ENCODE peak calls at places on chromosomes 4 and X, in six cellular contexts. R, O, S, U, X and Q are unnamed samples.

GRCh38 chr4:177809786-177810185 is 367.5 kb upstream of the AGA start:
- DNase-seq in R (no peak), O (no peak), S (no peak), U (no peak), X (no peak), Q (peak; percentile 12)

GRCh38 chr4:2427383-2428334 is 8.9 kb downstream of the CFAP99 start:
- DNase-seq in R (no peak), O (no peak), S (no peak), U (no peak), X (no peak), Q (no peak)

GRCh38 chr4:136590440-136590839 is 941.9 kb downstream of the PCDH18 start:
- DNase-seq in R (no peak), O (no peak), S (no peak), U (no peak), X (no peak), Q (no peak)

GRCh38 chr4:13944095-13944501 is 316.6 kb upstream of the BOD1L1 start:
- DNase-seq in R (no peak), O (no peak), S (no peak), U (no peak), X (no peak), Q (peak; percentile 70)

GRCh38 chr4:185915817-185916216 is 103.8 kb upstream of the SORBS2 start:
- DNase-seq in R (no peak), O (no peak), S (no peak), U (no peak), X (no peak), Q (no peak)

GRCh38 chrX:30593435-30594200 is 16.1 kb upstream of the TASL start:
- DNase-seq in R (no peak), O (peak; percentile 16), S (no peak), U (peak; percentile 38), X (no peak), Q (no peak)

GRCh38 chr4:14165253-14165942 is 537.9 kb upstream of the BOD1L1 start:
- DNase-seq in R (no peak), O (no peak), S (no peak), U (no peak), X (no peak), Q (no peak)

GRCh38 chr4:94525993-94526740 is 74.4 kb downstream of the PDLIM5 start:
- DNase-seq in R (no peak), O (no peak), S (no peak), U (no peak), X (no peak), Q (no peak)

GRCh38 chrX:131595120-131595519 is 51.2 kb downstream of the OR13H1 start:
- DNase-seq in R (no peak), O (no peak), S (no peak), U (no peak), X (no peak), Q (no peak)

GRCh38 chr4:186563761-186564160 is 8.4 kb upstream of the MTNR1A start:
- DNase-seq in R (no peak), O (no peak), S (no peak), U (no peak), X (no peak), Q (no peak)

GRCh38 chrX:102077426-102077825 is 48.1 kb upstream of the TCEAL2 start:
- DNase-seq in R (no peak), O (no peak), S (no peak), U (no peak), X (no peak), Q (no peak)
- TF ChIP-seq POLR2AphosphoS5 in R (no peak), O (no peak), S (no peak), U (no peak), X (no peak), Q (no peak)

DNA sequence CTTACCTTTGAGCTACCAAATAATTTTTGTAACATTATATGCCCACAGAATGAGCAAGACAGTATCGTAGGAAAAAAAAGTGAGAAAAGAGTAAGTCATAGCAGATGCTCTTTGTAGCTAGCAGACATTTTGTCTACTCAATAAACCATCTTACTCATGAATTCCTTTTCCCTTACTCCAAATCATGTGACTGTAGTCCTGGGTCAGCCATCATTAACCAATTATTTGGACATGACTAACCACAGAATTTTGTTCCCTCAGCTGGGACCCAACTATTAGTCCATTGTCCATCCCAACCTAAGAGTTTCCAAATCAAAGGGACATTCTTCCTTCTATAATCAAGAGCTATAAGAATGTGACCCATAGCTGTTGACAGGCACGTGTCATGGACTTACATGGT is 11.4 kb downstream of the UBE2D3 start:
- DNase-seq in R (no peak), O (no peak), S (no peak), U (no peak), X (no peak), Q (no peak)
- H3K4me1 ChIP-seq in R (peaks cover 100% of the 10 kb centered on the region), O (peaks cover 55% of the 10 kb centered on the region), S (peaks cover 27% of the 10 kb centered on the region), U (peaks cover 41% of the 10 kb centered on the region), X (no peaks in the 10 kb centered on the region), Q (peaks cover 9% of the 10 kb centered on the region)

DNA sequence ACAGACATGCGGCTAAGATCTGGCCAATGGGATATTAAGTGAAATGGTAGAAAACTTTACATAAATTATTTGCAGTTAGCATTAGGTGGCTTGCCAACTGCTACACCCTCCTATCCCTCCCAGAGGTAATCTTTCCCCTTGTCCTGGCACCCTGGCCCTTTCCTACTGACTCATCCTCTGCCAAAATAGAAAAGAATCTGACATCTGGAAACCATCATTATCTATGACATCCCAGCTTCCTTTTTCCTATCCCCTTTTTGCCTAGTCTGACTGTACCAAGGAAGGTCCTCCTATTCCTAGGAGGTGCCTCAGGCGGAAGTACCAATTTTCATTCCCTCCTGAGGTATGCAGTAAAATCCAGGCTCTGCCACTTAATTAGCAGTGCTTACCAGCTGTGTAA is 163.6 kb upstream of the KLF3 start:
- DNase-seq in R (no peak), O (no peak), S (no peak), U (no peak), X (no peak), Q (no peak)
- TF ChIP-seq POLR2AphosphoS5 in R (no peak), O (no peak), S (no peak), U (no peak), X (no peak), Q (no peak)

DNA sequence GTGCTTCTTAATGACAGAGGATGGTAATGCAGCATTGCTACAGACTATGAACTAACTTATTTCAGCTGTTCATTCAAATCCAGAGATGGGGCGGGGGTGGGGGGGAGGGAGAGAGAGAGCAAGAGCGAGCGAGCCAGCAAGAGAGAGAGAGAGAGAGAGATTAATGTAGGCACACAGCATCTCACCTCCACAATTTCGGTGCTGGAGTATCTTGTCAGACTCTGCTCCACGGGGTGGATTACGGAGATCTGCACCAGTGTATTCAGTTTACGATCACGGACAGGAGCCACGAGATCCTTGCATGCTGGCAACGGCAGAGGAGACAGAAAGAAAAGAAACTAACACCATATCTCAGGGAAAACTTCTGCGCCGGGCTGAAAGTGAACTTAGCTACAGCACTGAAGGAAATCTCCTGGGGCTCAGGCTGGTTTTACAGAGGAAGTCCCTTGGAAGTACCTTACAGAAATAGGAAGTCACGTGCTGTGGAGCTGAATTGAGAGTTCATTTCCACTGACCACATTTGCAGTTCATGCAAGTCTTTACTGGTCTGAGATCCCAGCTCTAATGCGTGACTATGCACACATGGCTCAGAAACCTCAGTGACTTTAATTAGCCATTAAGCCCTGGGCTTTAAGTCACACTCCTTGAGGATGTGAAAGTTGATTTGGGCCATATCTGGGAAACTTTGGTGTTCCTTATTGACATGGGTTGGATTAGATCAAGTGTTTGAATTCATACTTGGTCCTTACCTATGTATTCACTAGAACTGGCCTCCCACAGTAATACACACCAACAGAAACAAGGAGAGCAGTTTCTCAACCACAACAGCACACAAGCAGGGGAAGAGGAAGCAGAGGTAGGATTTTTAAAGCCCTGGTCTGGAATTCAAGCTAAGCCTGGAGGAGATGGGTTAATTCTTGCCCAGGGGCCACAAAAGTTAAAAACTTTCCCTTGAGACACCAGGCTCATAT is 440.8 kb downstream of the INPP4B start:
- DNase-seq in R (peak; percentile 38), O (peak; percentile 19), S (no peak), U (no peak), X (no peak), Q (peak; percentile 50)
- H3K4me1 ChIP-seq in R (peaks cover 39% of the 10 kb centered on the region), O (peaks cover 53% of the 10 kb centered on the region), S (no peaks in the 10 kb centered on the region), U (peaks cover 75% of the 10 kb centered on the region), X (no peaks in the 10 kb centered on the region), Q (no peaks in the 10 kb centered on the region)

GRCh38 chrX:150905293-150905692 is 6.8 kb upstream of the CD99L2 start:
- DNase-seq in R (no peak), O (no peak), S (no peak), U (no peak), X (no peak), Q (no peak)

GRCh38 chrX:150906694-150907093 is 8.2 kb upstream of the CD99L2 start:
- DNase-seq in R (no peak), O (no peak), S (no peak), U (no peak), X (no peak), Q (no peak)

GRCh38 chrX:150899191-150899757 is 806 bp upstream of the CD99L2 start:
- DNase-seq in R (peak; percentile 37), O (peak; percentile 50), S (peak; percentile 13), U (no peak), X (no peak), Q (peak; percentile 20)

GRCh38 chrX:150902434-150903109 is 4.1 kb upstream of the CD99L2 start:
- DNase-seq in R (no peak), O (peak; percentile 93), S (no peak), U (no peak), X (no peak), Q (no peak)

GRCh38 chrX:150903110-150903508 is 4.6 kb upstream of the CD99L2 start:
- DNase-seq in R (no peak), O (peak; percentile 62), S (no peak), U (no peak), X (no peak), Q (no peak)
- TF ChIP-seq POLR2AphosphoS5 in R (no peak), O (peak; percentile 59), S (no peak), U (no peak), X (no peak), Q (no peak)

GRCh38 chr4:61866357-61867030 is 666.4 kb downstream of the ADGRL3 start:
- DNase-seq in R (no peak), O (no peak), S (no peak), U (no peak), X (no peak), Q (no peak)
- H3K4me1 ChIP-seq in R (no peaks in the 10 kb centered on the region), O (peaks cover 29% of the 10 kb centered on the region), S (no peaks in the 10 kb centered on the region), U (no peaks in the 10 kb centered on the region), X (no peaks in the 10 kb centered on the region), Q (no peaks in the 10 kb centered on the region)

DNA sequence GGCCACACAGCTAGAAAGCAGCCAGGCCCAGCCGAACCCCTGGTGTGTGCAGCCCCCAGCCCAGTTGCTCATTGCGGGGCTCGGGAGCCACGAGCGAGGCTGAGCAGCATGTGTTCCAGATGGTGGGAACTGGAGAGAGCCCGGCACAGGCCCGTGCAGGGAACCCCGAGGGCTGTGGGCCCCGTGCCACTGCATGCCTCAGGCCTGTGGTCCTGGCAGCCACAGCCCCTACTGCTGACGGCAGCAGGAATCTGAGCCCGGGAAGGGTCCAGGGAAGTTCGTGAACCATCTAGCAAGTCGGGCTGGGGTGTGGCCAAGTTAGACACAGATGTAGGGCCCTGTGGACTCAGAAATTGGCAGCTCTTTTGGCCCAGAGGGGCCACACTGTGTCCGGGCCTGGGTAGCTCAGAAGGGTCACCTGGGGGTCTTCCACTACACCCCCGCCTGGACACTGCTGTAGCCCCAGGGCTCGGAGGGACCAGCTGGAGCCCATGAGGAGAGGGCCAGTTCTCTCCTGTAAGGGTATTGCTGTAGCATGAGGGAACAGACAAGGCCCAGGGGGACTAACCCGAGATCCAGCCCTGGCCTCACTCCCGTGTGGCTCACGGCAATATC is 12.1 kb downstream of the HTRA3 start:
- DNase-seq in R (no peak), O (no peak), S (no peak), U (no peak), X (no peak), Q (no peak)
- TF ChIP-seq POLR2AphosphoS5 in R (no peak), O (no peak), S (no peak), U (no peak), X (peak; percentile 15), Q (peak; percentile 39)